ENCODE peak calls at places on chromosomes 6 and 20, in nine cellular contexts. A is NCI-H1417; R is thoracic aorta; T is iris pigment epithelial cell; D is central memory CD4-positive, alpha-beta T cell; B is kidney tubule cell; J is COR-L47; X is left ventricle myocardium superior; O is GM18507. P is an unnamed sample.

GRCh38 chr6:82511546-82511945 is 147.9 kb downstream of the TPBG start:
- DNase-seq in A (no peak), R (no peak), T (no peak), D (no peak), B (no peak), J (no peak), X (no peak), O (no peak), P (no peak)

GRCh38 chr6:113879186-113880096 is 22.3 kb downstream of the MARCKS start:
- DNase-seq in A (peak; percentile 55), R (no peak), T (peak; percentile 86), D (no peak), B (peak; percentile 80), J (peak; percentile 41), X (no peak), O (no peak), P (peak; percentile 77)

GRCh38 chr6:110414669-110415296 is 592 bp downstream of the DDO start:
- DNase-seq in A (no peak), R (no peak), T (no peak), D (no peak), B (no peak), J (no peak), X (no peak), O (no peak), P (no peak)

GRCh38 chr6:79599725-79600259 is 31.3 kb upstream of the SH3BGRL2 start:
- DNase-seq in A (no peak), R (no peak), T (no peak), D (no peak), B (no peak), J (no peak), X (no peak), O (no peak), P (no peak)

GRCh38 chr6:117441824-117442264 is 16.1 kb upstream of the ROS1 start:
- DNase-seq in A (no peak), R (no peak), T (peak; percentile 88), D (no peak), B (peak; percentile 4), J (no peak), X (no peak), O (no peak), P (peak; percentile 41)

GRCh38 chr6:70843328-70843918 is 113.4 kb downstream of the B3GAT2 start:
- DNase-seq in A (no peak), R (no peak), T (no peak), D (no peak), B (no peak), J (no peak), X (no peak), O (no peak), P (no peak)

GRCh38 chr6:16286151-16286522 is 47.8 kb downstream of the GMPR start:
- DNase-seq in A (peak; percentile 25), R (no peak), T (peak; percentile 28), D (no peak), B (peak; percentile 26), J (no peak), X (no peak), O (no peak), P (peak; percentile 55)

GRCh38 chr6:103405321-103405720 is 1454.4 kb downstream of the HACE1 start:
- DNase-seq in A (no peak), R (no peak), T (no peak), D (no peak), B (no peak), J (no peak), X (no peak), O (no peak), P (no peak)

GRCh38 chr6:138692978-138693909 is 80.3 kb upstream of the CCDC28A start:
- DNase-seq in A (peak; percentile 47), R (no peak), T (peak; percentile 79), D (peak; percentile 33), B (peak; percentile 90), J (peak; percentile 26), X (peak; percentile 75), O (peak; percentile 25), P (peak; percentile 75)

GRCh38 chr20:7650481-7650880 is 289.8 kb downstream of the HAO1 start:
- DNase-seq in A (peak; percentile 66), R (no peak), T (peak; percentile 19), D (no peak), B (peak; percentile 4), J (no peak), X (no peak), O (no peak), P (no peak)

GRCh38 chr6:4488389-4488788 is 287.8 kb upstream of the CDYL start:
- DNase-seq in A (no peak), R (no peak), T (no peak), D (no peak), B (no peak), J (no peak), X (no peak), O (no peak), P (no peak)

GRCh38 chr6:90158945-90159344 is 137.7 kb downstream of the BACH2 start:
- DNase-seq in A (no peak), R (no peak), T (no peak), D (no peak), B (no peak), J (no peak), X (no peak), O (no peak), P (no peak)

GRCh38 chr6:47446974-47447373 is 30.6 kb upstream of the CD2AP start:
- DNase-seq in A (no peak), R (no peak), T (no peak), D (no peak), B (peak; percentile 26), J (no peak), X (no peak), O (no peak), P (no peak)

GRCh38 chr6:48615041-48615440 is 504.0 kb upstream of the PTCHD4 start:
- DNase-seq in A (no peak), R (no peak), T (peak; percentile 56), D (no peak), B (peak; percentile 4), J (no peak), X (no peak), O (no peak), P (peak; percentile 34)

GRCh38 chr20:15967334-15967733 is 605.9 kb downstream of the KIF16B start:
- DNase-seq in A (no peak), R (no peak), T (no peak), D (no peak), B (no peak), J (no peak), X (no peak), O (no peak), P (no peak)

GRCh38 chr20:63536241-63536977 is 767 bp downstream of the PTK6 start:
- DNase-seq in A (no peak), R (no peak), T (peak; percentile 16), D (no peak), B (peak; percentile 40), J (peak; percentile 48), X (no peak), O (no peak), P (peak; percentile 46)

GRCh38 chr6:24340998-24341934 is 16.6 kb downstream of the DCDC2 start:
- DNase-seq in A (no peak), R (no peak), T (peak; percentile 24), D (no peak), B (peak; percentile 94), J (no peak), X (no peak), O (no peak), P (no peak)

GRCh38 chr6:131368077-131368911 is 204.7 kb upstream of the ARG1 start:
- DNase-seq in A (no peak), R (no peak), T (peak; percentile 3), D (no peak), B (peak; percentile 24), J (peak; percentile 83), X (peak; percentile 55), O (no peak), P (no peak)

GRCh38 chr6:437042-437402 is 45.5 kb downstream of the IRF4 start:
- DNase-seq in A (no peak), R (no peak), T (peak; percentile 42), D (no peak), B (no peak), J (no peak), X (no peak), O (no peak), P (no peak)

GRCh38 chr6:143115698-143116097 is 55.0 kb downstream of the AIG1 start:
- DNase-seq in A (no peak), R (no peak), T (no peak), D (no peak), B (no peak), J (no peak), X (no peak), O (no peak), P (no peak)

GRCh38 chr20:50813101-50813643 is 18.3 kb downstream of the BCAS4 start:
- DNase-seq in A (no peak), R (no peak), T (no peak), D (no peak), B (no peak), J (no peak), X (peak; percentile 2), O (no peak), P (no peak)

GRCh38 chr20:62146019-62146755 is 2.6 kb downstream of the SS18L1 start:
- DNase-seq in A (no peak), R (no peak), T (no peak), D (no peak), B (no peak), J (no peak), X (no peak), O (no peak), P (no peak)

GRCh38 chr20:3749689-3750639 is 17.5 kb downstream of the HSPA12B start:
- DNase-seq in A (peak; percentile 77), R (no peak), T (no peak), D (no peak), B (peak; percentile 27), J (no peak), X (no peak), O (peak; percentile 56), P (no peak)

P was measured in EL.